ENCODE peak calls at places on chromosome 22, in six cellular contexts. I is heart left ventricle, C is endodermal cell, S is neural progenitor cell, T is fibroblast of lung, P is lower lobe of right lung. R is an unnamed sample.

GRCh38 chr22:23913306-23913660 is 19.1 kb downstream of the MIF start:
- DNase-seq in S (no peak), T (no peak), C (no peak), I (no peak), P (no peak), R (no peak)

GRCh38 chr22:40179535-40179934 is 1.8 kb downstream of the TNRC6B start:
- DNase-seq in S (no peak), T (no peak), I (no peak), P (no peak), C (no peak), R (no peak)

GRCh38 chr22:36022162-36022561 is 6.5 kb downstream of the RBFOX2 start:
- DNase-seq in T (peak), C (no peak), P (no peak), I (no peak), S (no peak), R (no peak)

GRCh38 chr22:29345932-29346331 is 30.4 kb upstream of the RASL10A start:
- DNase-seq in P (no peak), T (peak), C (no peak), S (no peak), I (no peak), R (no peak)

GRCh38 chr22:35056486-35056885 is 9.5 kb upstream of the ISX start:
- DNase-seq in T (no peak), C (no peak), I (no peak), S (no peak), P (no peak), R (no peak)

GRCh38 chr22:39240841-39241631 is 3.7 kb downstream of the PDGFB start:
- DNase-seq in S (peak), T (no peak), I (peak), P (peak), C (no peak), R (peak)

GRCh38 chr22:49586244-49586748 is 241.4 kb downstream of the BRD1 start:
- DNase-seq in C (no peak), I (no peak), T (no peak), S (no peak), P (peak), R (no peak)

GRCh38 chr22:18975434-18976196 is 39.5 kb upstream of the PRODH start:
- DNase-seq in P (peak), I (no peak), C (no peak), T (no peak), S (no peak), R (no peak)

GRCh38 chr22:42156597-42156996 is 26.0 kb upstream of the CYP2D6 start:
- DNase-seq in I (no peak), S (no peak), T (no peak), C (no peak), P (no peak), R (no peak)

GRCh38 chr22:39170825-39171622 is 18.5 kb upstream of the CBX7 start:
- DNase-seq in T (peak), S (peak), C (peak), I (peak), P (peak), R (peak)

GRCh38 chr22:39027717-39028116 is 6.8 kb downstream of the APOBEC3D start:
- DNase-seq in S (no peak), T (no peak), C (no peak), P (no peak), I (no peak), R (no peak)

GRCh38 chr22:40176921-40177737 is 596 bp upstream of the TNRC6B start:
- DNase-seq in I (no peak), T (peak), P (no peak), S (peak), C (peak), R (no peak)

DNA sequence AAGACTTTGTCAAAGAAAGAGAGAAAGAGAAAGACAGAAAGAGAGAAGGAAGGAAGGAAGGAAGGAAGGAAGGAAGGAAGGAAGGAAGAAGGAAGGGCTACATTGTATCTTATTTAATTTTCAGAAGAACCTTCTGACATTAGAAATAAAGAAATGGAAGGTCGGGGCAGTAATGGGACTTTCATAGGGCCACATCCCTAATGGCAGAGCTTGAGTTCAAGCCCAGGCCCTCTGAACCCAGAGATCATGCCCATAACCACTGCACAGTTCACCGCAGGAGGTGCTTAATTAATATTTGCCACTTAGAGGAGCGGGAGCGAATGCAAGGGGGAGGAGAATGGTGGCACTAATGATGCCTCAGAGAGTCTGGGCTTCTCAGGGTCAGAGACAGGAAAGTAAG is 233.3 kb downstream of the MN1 start:
- DNase-seq in S (no peak), C (no peak), P (no peak), I (no peak), T (no peak), R (no peak)
- H3K27ac ChIP-seq in S (no peak), C (no peak), P (no peak), I (no peak), T (no peak), R (no peak)

DNA sequence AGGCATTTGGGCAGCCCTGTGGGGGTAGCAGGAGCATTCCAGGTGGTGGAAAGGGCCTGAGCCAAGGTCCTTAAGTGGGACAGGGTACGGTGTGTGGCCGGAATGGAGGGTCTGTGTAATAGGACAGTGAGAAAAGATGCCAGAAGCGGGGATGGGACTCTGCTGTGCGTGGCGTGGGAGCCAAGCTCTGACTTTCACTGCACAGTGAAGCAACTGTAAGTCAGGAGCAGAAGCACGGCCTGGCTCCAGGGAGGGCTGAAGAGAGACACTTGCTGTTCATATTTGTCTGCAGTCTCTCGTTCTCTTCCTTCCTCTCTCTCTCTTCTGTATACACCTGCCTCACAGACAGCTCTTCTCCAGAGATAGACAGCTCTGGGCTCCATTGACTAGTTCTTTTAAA is 1.9 kb downstream of the IL17RA start:
- DNase-seq in S (no peak), P (no peak), T (no peak), C (peak), I (no peak), R (no peak)
- H3K4me3 ChIP-seq in S (no peak), P (peak), T (no peak), C (peak), I (no peak), R (peak)

GRCh38 chr22:37804886-37805857 is 2.6 kb upstream of the GCAT start:
- DNase-seq in T (peak), C (peak), S (peak), I (peak), P (peak), R (peak)

GRCh38 chr22:37807410-37808293 is at the start of gene GCAT:
- DNase-seq in S (peak), T (peak), I (peak), C (peak), P (peak), R (peak)

GRCh38 chr22:37805878-37806277 is 1.9 kb upstream of the GCAT start:
- DNase-seq in T (no peak), S (no peak), P (no peak), C (no peak), I (no peak), R (no peak)

GRCh38 chr22:37808294-37808657 is 542 bp downstream of the GCAT start:
- DNase-seq in P (no peak), C (no peak), S (no peak), I (no peak), T (peak), R (no peak)

GRCh38 chr22:37806409-37807338 is 1.1 kb upstream of the GCAT start:
- DNase-seq in T (peak), S (peak), C (peak), I (no peak), P (peak), R (no peak)
- H3K27ac ChIP-seq in T (peak), S (no peak), C (no peak), I (peak), P (peak), R (peak)

DNA sequence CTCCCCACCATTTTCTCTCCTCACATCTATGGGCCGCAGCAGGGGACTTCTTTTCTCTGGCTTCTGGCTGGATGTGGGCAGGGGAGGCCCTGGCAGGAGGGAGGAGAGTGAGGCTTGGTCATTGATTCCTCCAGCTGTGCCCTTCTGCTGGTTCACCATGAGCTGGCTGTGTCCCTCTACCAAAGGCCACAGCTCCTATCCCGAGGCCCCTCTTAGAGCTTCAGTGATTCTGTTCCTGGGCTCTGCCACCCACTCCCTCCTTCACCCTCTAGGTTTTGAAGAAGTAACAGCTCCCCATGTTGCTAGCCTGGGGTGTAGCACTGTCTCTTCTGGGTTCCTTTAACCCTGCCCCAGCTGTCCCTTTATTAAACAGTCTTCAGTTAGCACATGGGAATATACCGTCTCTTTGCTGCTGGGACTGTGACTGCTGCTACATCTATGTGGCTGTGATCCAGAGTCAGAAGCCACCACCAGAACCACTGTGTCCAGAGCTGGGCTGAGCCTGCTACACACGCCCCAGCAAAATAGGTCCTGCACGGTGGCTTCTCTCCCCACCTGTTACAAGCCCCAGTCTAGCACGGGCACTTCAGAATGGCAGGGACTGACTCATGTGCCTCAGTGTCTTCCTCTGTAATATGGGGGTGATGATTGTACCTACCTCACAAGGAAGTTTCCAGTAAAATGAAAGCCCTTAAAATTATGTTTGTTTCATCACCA is 578 bp upstream of the PARVG start:
- DNase-seq in S (no peak), T (no peak), P (no peak), C (no peak), I (no peak), R (peak)
- H3K4me3 ChIP-seq in S (no peak), T (no peak), P (no peak), C (no peak), I (no peak), R (no peak)

GRCh38 chr22:22770881-22771280 is 116.7 kb upstream of the IGLL5 start:
- DNase-seq in C (no peak), I (no peak), S (no peak), P (no peak), T (no peak), R (no peak)
- H3K27ac ChIP-seq in C (no peak), I (no peak), S (no peak), P (no peak), T (no peak), R (no peak)

GRCh38 chr22:46046299-46046685 is 69.3 kb upstream of the WNT7B start:
- DNase-seq in T (no peak), I (no peak), S (no peak), C (no peak), P (peak), R (no peak)

GRCh38 chr22:46043339-46043738 is 66.4 kb upstream of the WNT7B start:
- DNase-seq in T (no peak), P (peak), I (no peak), S (no peak), C (peak), R (no peak)

GRCh38 chr22:46045459-46046298 is 68.7 kb upstream of the WNT7B start:
- DNase-seq in S (no peak), I (no peak), T (no peak), P (peak), C (peak), R (peak)

GRCh38 chr22:46043816-46044717 is 67.1 kb upstream of the WNT7B start:
- DNase-seq in S (no peak), I (no peak), T (peak), C (peak), P (peak), R (no peak)

DNA sequence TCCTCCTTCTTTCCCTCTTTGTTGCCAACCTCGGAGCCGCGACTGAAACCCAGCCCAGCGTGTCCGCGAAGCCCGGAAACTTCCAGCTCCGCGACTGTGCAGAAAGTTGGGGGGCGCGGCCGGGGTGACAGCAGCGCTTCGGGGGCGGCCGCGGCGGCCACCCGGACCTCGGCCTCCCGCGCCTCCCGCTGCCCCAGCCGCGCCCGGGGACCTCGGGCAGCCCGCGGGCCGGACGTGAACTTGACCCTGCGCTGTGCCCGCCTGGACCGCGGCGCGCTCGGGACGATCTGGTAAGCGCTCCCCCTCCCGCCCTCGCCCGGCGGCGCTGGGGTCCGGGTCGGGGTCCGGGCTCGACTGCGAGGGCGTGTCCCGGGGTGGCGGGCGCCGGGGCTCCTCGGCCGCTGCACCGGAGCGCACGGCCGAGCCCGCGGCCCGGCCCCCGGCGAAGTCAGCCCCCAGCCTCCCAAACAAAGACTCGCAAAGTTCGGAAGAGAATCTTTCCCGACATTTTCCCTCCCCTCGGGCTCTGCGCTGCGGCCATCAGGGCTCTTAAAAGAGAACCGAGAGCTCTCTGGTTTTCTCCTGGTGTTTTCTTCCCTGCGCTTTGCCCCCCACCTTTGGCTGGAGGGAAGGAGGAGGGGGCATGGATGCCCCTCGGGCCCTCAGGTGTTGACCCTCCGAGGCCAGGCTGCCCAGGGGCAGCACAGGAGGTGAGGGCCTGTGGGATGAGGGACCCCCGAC is 67.9 kb upstream of the WNT7B start:
- DNase-seq in C (peak), P (peak), T (peak), S (peak), I (no peak), R (no peak)
- H3K4me3 ChIP-seq in C (peak), P (peak), T (peak), S (peak), I (peak), R (peak)

GRCh38 chr22:21989049-21989448 is 6.5 kb upstream of the TOP3B start:
- DNase-seq in C (no peak), T (no peak), S (no peak), P (no peak), I (no peak), R (no peak)
- H3K27ac ChIP-seq in C (no peak), T (no peak), S (no peak), P (no peak), I (no peak), R (no peak)

R was measured in psoas muscle.